ENCODE peak calls at places on chromosomes 7 and 10, in six cellular contexts. O, A, I, V, T and Q are unnamed samples.

GRCh38 chr10:30154561-30154960 is 95.2 kb upstream of the JCAD start:
- DNase-seq in O (no peak), A (no peak), I (no peak), V (no peak), T (no peak), Q (no peak)

GRCh38 chr10:123404357-123404756 is 250.2 kb downstream of the BUB3 start:
- DNase-seq in O (no peak), A (no peak), I (no peak), V (peak; percentile 11), T (no peak), Q (no peak)

GRCh38 chr7:28166982-28167715 is 13.4 kb downstream of the JAZF1 start:
- DNase-seq in O (no peak), A (no peak), I (no peak), V (no peak), T (no peak), Q (no peak)

GRCh38 chr10:93865794-93866193 is 28.0 kb upstream of the SLC35G1 start:
- DNase-seq in O (no peak), A (no peak), I (no peak), V (no peak), T (no peak), Q (no peak)

GRCh38 chr7:104272767-104273384 is 55.5 kb upstream of the LHFPL3 start:
- DNase-seq in O (no peak), A (no peak), I (peak; percentile 29), V (peak; percentile 56), T (no peak), Q (no peak)

GRCh38 chr7:27560706-27561235 is 101.9 kb downstream of the HIBADH start:
- DNase-seq in O (no peak), A (no peak), I (no peak), V (no peak), T (no peak), Q (no peak)

GRCh38 chr10:80196270-80196949 is 8.9 kb downstream of the ANXA11 start:
- DNase-seq in O (peak; percentile 53), A (peak; percentile 84), I (peak; percentile 88), V (no peak), T (peak; percentile 31), Q (peak; percentile 63)

GRCh38 chr7:7920481-7920880 is 48.1 kb upstream of the GLCCI1 start:
- DNase-seq in O (no peak), A (no peak), I (no peak), V (peak; percentile 59), T (no peak), Q (no peak)

GRCh38 chr10:31090894-31091607 is 59.4 kb upstream of the ZNF438 start:
- DNase-seq in O (no peak), A (no peak), I (no peak), V (no peak), T (no peak), Q (no peak)

GRCh38 chr7:141930211-141930610 is 14.0 kb downstream of the OR9A4 start:
- DNase-seq in O (no peak), A (no peak), I (no peak), V (peak; percentile 13), T (no peak), Q (no peak)

GRCh38 chr10:20888620-20889337 is 8.3 kb downstream of the NEBL start:
- DNase-seq in O (no peak), A (no peak), I (no peak), V (no peak), T (no peak), Q (no peak)

DNA sequence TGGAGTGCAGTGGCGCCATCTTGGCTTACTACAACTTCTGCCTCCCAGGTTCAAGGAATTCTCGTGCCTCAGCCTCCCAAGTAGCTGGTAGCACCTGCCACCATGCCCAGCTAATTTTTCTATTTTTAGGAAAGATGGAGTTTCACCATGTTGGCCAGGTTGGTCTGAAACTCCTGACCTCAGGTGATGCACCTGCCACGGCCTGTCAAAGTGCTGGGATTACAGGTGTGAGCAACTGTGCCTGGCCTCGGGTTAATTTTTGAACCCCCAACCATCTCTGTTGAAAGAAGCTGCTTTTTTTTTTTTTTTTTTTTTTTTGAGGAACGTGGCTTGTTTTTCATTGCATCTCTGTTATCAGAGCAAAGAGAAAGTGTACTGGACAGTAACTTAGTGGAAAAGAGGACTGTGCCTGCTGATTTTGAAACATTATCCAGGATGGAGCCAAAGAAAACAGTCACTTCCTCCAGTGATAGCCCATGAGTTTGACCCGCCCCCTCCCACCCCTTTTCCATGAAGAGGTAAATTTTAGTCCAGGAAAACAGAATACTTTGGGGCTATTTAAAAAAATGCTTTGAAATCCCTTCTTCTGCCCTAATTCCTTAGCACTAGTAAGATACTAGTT is 38.3 kb downstream of the WBP1L start:
- DNase-seq in O (no peak), A (no peak), I (no peak), V (no peak), T (no peak), Q (no peak)
- H3K27me3 ChIP-seq in O (no peaks in the 10 kb centered on the region), A (no peaks in the 10 kb centered on the region), I (no peaks in the 10 kb centered on the region), V (no peaks in the 10 kb centered on the region), T (no peaks in the 10 kb centered on the region), Q (no peaks in the 10 kb centered on the region)

DNA sequence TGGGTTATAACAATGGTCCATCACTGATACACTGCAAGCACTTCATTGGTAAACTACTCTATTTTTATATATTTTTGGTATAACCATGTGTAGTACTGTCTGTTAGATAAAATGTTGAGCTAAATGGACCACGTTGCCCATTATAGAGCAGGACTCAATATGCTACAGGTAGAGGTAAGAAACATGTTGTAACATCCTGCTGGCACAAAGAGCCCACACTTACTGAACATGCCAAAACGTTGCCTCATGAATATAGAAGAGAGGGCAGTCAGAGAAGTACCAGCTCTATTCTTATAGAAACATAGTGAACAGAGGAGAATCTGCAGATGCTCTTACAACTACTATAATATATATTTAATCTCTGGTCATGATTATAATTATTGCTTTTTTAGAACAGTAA is 18.4 kb upstream of the MET start:
- DNase-seq in O (no peak), A (no peak), I (no peak), V (no peak), T (no peak), Q (no peak)
- H3K27ac ChIP-seq in O (peak overlapping the region; percentile 93), A (no peak overlapping the region), I (no peak overlapping the region), V (no peak overlapping the region), T (no peak overlapping the region), Q (no peak overlapping the region)

GRCh38 chr10:96718304-96718990 is 1.9 kb downstream of the PIK3AP1 start:
- DNase-seq in O (no peak), A (no peak), I (no peak), V (no peak), T (no peak), Q (peak; percentile 53)
- H3K4me1 ChIP-seq in O (no peaks in the 10 kb centered on the region), A (peaks cover 48% of the 10 kb centered on the region), I (peaks cover 7% of the 10 kb centered on the region), V (peaks cover 7% of the 10 kb centered on the region), T (peaks cover 7% of the 10 kb centered on the region), Q (no peaks in the 10 kb centered on the region)

GRCh38 chr10:97894092-97894491 is 44.4 kb downstream of the GOLGA7B start:
- DNase-seq in O (no peak), A (no peak), I (no peak), V (no peak), T (no peak), Q (no peak)
- H3K27me3 ChIP-seq in O (peaks cover 4% of the 10 kb centered on the region), A (no peaks in the 10 kb centered on the region), I (no peaks in the 10 kb centered on the region), V (no peaks in the 10 kb centered on the region), T (no peaks in the 10 kb centered on the region), Q (no peaks in the 10 kb centered on the region)

GRCh38 chr10:11424456-11425287 is 186.8 kb downstream of the USP6NL start:
- DNase-seq in O (no peak), A (peak; percentile 59), I (peak; percentile 80), V (peak; percentile 87), T (no peak), Q (no peak)
- H3K27ac ChIP-seq in O (no peak overlapping the region), A (no peak overlapping the region), I (no peak overlapping the region), V (no peak overlapping the region), T (no peak overlapping the region), Q (no peak overlapping the region)

GRCh38 chr7:102873470-102874165 is 39.2 kb upstream of the LRRC17 start:
- DNase-seq in O (no peak), A (no peak), I (no peak), V (no peak), T (no peak), Q (no peak)
- H3K4me1 ChIP-seq in O (peaks cover 49% of the 10 kb centered on the region), A (no peaks in the 10 kb centered on the region), I (peaks cover 8% of the 10 kb centered on the region), V (no peaks in the 10 kb centered on the region), T (no peaks in the 10 kb centered on the region), Q (peaks cover 1% of the 10 kb centered on the region)

DNA sequence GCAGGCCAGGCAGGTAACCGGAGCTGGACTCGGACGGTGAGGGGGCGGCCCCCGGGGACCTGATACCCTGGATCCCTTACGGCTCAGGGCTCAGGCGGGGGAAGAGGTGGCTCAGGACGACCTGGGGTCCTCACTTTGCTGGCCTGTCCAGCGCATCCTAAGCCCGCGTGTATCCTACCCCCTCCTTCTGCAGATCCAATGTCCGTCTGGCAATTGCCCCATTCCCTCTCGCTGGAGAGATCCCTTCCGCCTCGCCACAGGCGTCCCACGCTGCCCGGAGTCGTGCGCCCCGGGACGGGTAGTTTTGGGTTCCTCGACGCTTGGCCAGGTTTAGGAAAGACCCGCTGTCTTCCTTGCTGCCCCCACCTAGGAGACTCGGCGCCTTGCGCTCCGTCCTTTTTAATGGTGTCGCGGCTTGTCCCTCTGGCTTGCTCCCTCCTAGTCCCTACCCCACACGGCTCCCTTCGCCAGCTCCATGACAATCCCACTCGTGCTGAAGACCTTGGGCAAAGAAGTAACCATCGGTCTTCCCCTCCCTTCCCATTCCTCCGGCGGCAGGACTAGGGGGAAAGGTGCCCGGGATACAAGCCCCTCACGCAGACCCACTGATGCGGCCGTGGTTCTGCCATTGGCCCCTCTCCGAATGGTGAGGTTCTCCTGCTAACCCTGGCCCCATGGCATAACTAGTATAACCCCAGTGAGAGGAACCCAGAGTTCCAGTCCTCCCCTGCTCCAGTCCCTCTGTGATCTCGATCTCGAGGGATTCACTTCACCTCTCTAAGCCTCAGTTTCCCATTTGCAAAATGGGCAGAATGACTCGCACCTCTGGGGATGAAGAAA is 170.3 kb downstream of the UBE2H start:
- DNase-seq in O (no peak), A (no peak), I (no peak), V (no peak), T (no peak), Q (no peak)
- H3K27me3 ChIP-seq in O (peaks cover 69% of the 10 kb centered on the region), A (peaks cover 80% of the 10 kb centered on the region), I (peaks cover 86% of the 10 kb centered on the region), V (peaks cover 86% of the 10 kb centered on the region), T (peaks cover 69% of the 10 kb centered on the region), Q (no peaks in the 10 kb centered on the region)

DNA sequence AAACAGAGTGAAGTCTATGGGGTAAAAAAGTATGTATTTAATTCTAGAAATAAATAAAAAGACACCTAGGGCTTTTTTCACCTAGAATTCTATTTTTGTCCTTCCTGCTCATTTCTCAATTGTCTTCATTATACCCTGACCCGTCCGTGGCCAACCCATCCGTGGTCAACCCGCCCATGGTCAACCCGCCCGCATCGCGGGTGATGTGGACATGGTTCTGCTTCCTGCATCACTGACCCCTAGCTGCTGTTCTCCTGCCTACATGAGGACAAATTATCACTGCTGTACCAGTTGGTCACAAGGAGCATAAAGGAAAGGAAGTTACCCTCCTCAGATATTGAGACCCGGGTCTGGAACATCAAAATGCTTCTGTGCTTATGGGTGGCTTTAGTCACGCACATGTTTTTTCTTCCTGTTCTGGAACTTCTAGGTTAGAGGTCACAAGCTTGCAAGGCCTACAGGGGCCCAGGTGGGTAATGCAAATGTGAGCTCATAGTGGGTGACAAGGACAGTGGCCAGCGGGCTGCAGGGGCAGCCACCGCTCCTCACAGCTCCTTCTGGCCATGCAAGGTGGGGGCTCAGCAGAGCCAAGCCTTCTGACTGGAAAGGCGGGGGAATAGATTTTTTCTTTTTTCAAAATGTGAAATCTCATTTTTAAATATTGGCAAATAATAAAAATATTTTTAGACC is 15.5 kb downstream of the CAMK2G start:
- DNase-seq in O (no peak), A (no peak), I (no peak), V (no peak), T (no peak), Q (peak; percentile 55)
- H3K27ac ChIP-seq in O (no peak overlapping the region), A (no peak overlapping the region), I (no peak overlapping the region), V (no peak overlapping the region), T (no peak overlapping the region), Q (peak overlapping the region; percentile 75)